ENCODE peak calls at places on chromosome 22, in six cellular contexts. M is caudate nucleus, I is ELF-1, S is neural crest cell, N is chondrocyte, H is body of pancreas. B is an unnamed sample.

GRCh38 chr22:48863965-48864538 is 963.6 kb downstream of the BRD1 start:
- DNase-seq in H (no peak), I (no peak), S (no peak), N (peak), M (no peak), B (no peak)

GRCh38 chr22:43540570-43540969 is 128.8 kb downstream of the MPPED1 start:
- DNase-seq in I (no peak), N (no peak), M (no peak), S (no peak), H (no peak), B (no peak)

GRCh38 chr22:19852177-19852781 is 2.4 kb downstream of the GNB1L start:
- DNase-seq in N (no peak), M (no peak), H (no peak), S (no peak), I (no peak), B (no peak)

GRCh38 chr22:48784701-48785503 is 1042.8 kb downstream of the BRD1 start:
- DNase-seq in M (no peak), N (no peak), S (no peak), H (no peak), I (no peak), B (no peak)

GRCh38 chr22:38069372-38070249 is 12.4 kb downstream of the PICK1 start:
- DNase-seq in S (peak), N (no peak), H (no peak), M (peak), I (no peak), B (no peak)

GRCh38 chr22:30968015-30968923 is at the start of gene MORC2:
- DNase-seq in S (no peak), H (peak), I (peak), N (no peak), M (no peak), B (peak)

GRCh38 chr22:38218661-38219331 is 17.0 kb downstream of the MAFF start:
- DNase-seq in N (no peak), M (no peak), S (no peak), I (peak), H (peak), B (no peak)

GRCh38 chr22:37390075-37390474 is 37.2 kb downstream of the ELFN2 start:
- DNase-seq in N (no peak), H (no peak), M (no peak), S (no peak), I (no peak), B (no peak)

GRCh38 chr22:40300884-40301672 is 45.2 kb upstream of the ADSL start:
- DNase-seq in I (no peak), S (no peak), H (no peak), N (no peak), M (no peak), B (no peak)

GRCh38 chr22:45077286-45077685 is 67.5 kb upstream of the PHF21B start:
- DNase-seq in I (no peak), N (no peak), S (no peak), H (no peak), M (no peak), B (no peak)

GRCh38 chr22:24367841-24368240 is 59.6 kb upstream of the ADORA2A start:
- DNase-seq in N (no peak), M (no peak), S (no peak), H (no peak), I (no peak), B (no peak)

GRCh38 chr22:41699264-41700104 is at the start of gene MEI1:
- DNase-seq in I (peak), S (no peak), N (no peak), H (peak), M (peak), B (peak)

GRCh38 chr22:33380789-33381530 is 322.8 kb upstream of the SYN3 start:
- DNase-seq in H (no peak), N (no peak), M (no peak), S (no peak), I (no peak), B (no peak)

GRCh38 chr22:50314455-50315288 is 7.2 kb upstream of the PLXNB2 start:
- DNase-seq in N (peak), S (no peak), H (no peak), M (no peak), I (peak), B (peak)

GRCh38 chr22:20131593-20131855 is at the start of gene ZDHHC8:
- DNase-seq in M (peak), S (no peak), H (no peak), I (no peak), N (no peak), B (no peak)

GRCh38 chr22:45807156-45807915 is 135.7 kb downstream of the ATXN10 start:
- DNase-seq in M (no peak), S (no peak), I (no peak), N (no peak), H (no peak), B (no peak)

GRCh38 chr22:47039356-47039755 is 276.9 kb downstream of the TBC1D22A start:
- DNase-seq in M (no peak), I (no peak), H (no peak), N (no peak), S (no peak), B (no peak)

GRCh38 chr22:20180245-20180630 is 29.4 kb upstream of the CCDC188 start:
- DNase-seq in N (no peak), M (no peak), S (no peak), H (no peak), I (no peak), B (no peak)

GRCh38 chr22:24157783-24158170 is 23.5 kb upstream of the SUSD2 start:
- DNase-seq in S (no peak), H (no peak), M (peak), N (no peak), I (no peak), B (no peak)

GRCh38 chr22:49586244-49586748 is 241.4 kb downstream of the BRD1 start:
- DNase-seq in S (no peak), N (peak), H (no peak), M (no peak), I (no peak), B (no peak)